ENCODE peak calls at places on chromosomes 13 and 19, in five cellular contexts. D is MCF 10A, J is upper lobe of left lung, B is tibial nerve, G is right atrium auricular region. P is an unnamed sample.

GRCh38 chr19:30898353-30899103 is 450.7 kb downstream of the TSHZ3 start:
- DNase-seq in D (no peak), J (no peak), B (no peak), G (no peak), P (no peak)

GRCh38 chr13:89497658-89498057 is 1826.5 kb downstream of the SLITRK5 start:
- DNase-seq in D (no peak), J (no peak), B (no peak), G (no peak), P (no peak)

GRCh38 chr13:111551421-111551820 is 231.0 kb downstream of the TEX29 start:
- DNase-seq in D (no peak), J (no peak), B (no peak), G (no peak), P (no peak)

GRCh38 chr13:74570046-74570445 is 435.8 kb upstream of the KLF12 start:
- DNase-seq in D (no peak), J (no peak), B (no peak), G (no peak), P (no peak)

GRCh38 chr13:52779028-52779612 is 39.5 kb upstream of the CNMD start:
- DNase-seq in D (peak), J (no peak), B (no peak), G (no peak), P (no peak)

GRCh38 chr13:110319774-110320509 is 12.9 kb downstream of the COL4A2 start:
- DNase-seq in D (peak), J (no peak), B (no peak), G (peak), P (no peak)

GRCh38 chr19:53553865-53554791 is 16.2 kb downstream of the ZNF331 start:
- DNase-seq in D (peak), J (peak), B (peak), G (peak), P (peak)

GRCh38 chr13:73945371-73945770 is 188.8 kb downstream of the KLF12 start:
- DNase-seq in D (no peak), J (no peak), B (no peak), G (no peak), P (no peak)

GRCh38 chr19:32828139-32828538 is 41.4 kb downstream of the SLC7A9 start:
- DNase-seq in D (no peak), J (no peak), B (no peak), G (no peak), P (no peak)

GRCh38 chr13:37956536-37956935 is 87.0 kb upstream of the TRPC4 start:
- DNase-seq in D (peak), J (no peak), B (no peak), G (no peak), P (no peak)

GRCh38 chr13:110244096-110244830 is 62.7 kb downstream of the COL4A1 start:
- DNase-seq in D (no peak), J (no peak), B (peak), G (no peak), P (no peak)

GRCh38 chr19:20078696-20079095 is 896 bp downstream of the ZNF90 start:
- DNase-seq in D (no peak), J (peak), B (peak), G (no peak), P (no peak)

GRCh38 chr19:23481043-23481442 is 85.8 kb upstream of the ZNF91 start:
- DNase-seq in D (peak), J (no peak), B (no peak), G (no peak), P (no peak)

GRCh38 chr19:2084993-2085720 is 11.0 kb downstream of the MOB3A start:
- DNase-seq in D (peak), J (peak), B (peak), G (peak), P (no peak)

GRCh38 chr13:19665427-19665859 is 32.0 kb downstream of the MPHOSPH8 start:
- DNase-seq in D (no peak), J (no peak), B (no peak), G (no peak), P (no peak)

GRCh38 chr13:108957369-108958012 is 328.1 kb downstream of the MYO16 start:
- DNase-seq in D (peak), J (no peak), B (peak), G (no peak), P (no peak)

GRCh38 chr13:31073859-31074718 is 87.6 kb downstream of the HSPH1 start:
- DNase-seq in D (peak), J (peak), B (no peak), G (no peak), P (no peak)

GRCh38 chr13:106372199-106373160 is 163.0 kb downstream of the EFNB2 start:
- DNase-seq in D (no peak), J (peak), B (no peak), G (no peak), P (no peak)

GRCh38 chr19:19740755-19741154 is 7.8 kb upstream of the ZNF14 start:
- DNase-seq in D (no peak), J (no peak), B (no peak), G (peak), P (no peak)

GRCh38 chr19:38875656-38876345 is 2.3 kb downstream of the RINL start:
- DNase-seq in D (no peak), J (no peak), B (no peak), G (no peak), P (no peak)

GRCh38 chr19:3316659-3317207 is 49.6 kb upstream of the NFIC start:
- DNase-seq in D (no peak), J (no peak), B (no peak), G (no peak), P (no peak)

GRCh38 chr13:99916366-99917103 is 55.0 kb downstream of the ZIC5 start:
- DNase-seq in D (peak), J (no peak), B (peak), G (no peak), P (no peak)

GRCh38 chr13:79805317-79805716 is 324.4 kb downstream of the NDFIP2 start:
- DNase-seq in D (no peak), J (no peak), B (no peak), G (no peak), P (no peak)

GRCh38 chr19:34505321-34506025 is 23.9 kb downstream of the WTIP start:
- DNase-seq in D (no peak), J (no peak), B (no peak), G (no peak), P (no peak)

GRCh38 chr19:47676811-47677210 is 36.4 kb upstream of the EHD2 start:
- DNase-seq in D (no peak), J (no peak), B (no peak), G (no peak), P (no peak)

GRCh38 chr19:43425567-43426392 is 11.1 kb downstream of the TEX101 start:
- DNase-seq in D (peak), J (no peak), B (no peak), G (no peak), P (no peak)

GRCh38 chr19:36169084-36169760 is 17.0 kb upstream of the COX7A1 start:
- DNase-seq in D (no peak), J (no peak), B (no peak), G (no peak), P (no peak)

DNA sequence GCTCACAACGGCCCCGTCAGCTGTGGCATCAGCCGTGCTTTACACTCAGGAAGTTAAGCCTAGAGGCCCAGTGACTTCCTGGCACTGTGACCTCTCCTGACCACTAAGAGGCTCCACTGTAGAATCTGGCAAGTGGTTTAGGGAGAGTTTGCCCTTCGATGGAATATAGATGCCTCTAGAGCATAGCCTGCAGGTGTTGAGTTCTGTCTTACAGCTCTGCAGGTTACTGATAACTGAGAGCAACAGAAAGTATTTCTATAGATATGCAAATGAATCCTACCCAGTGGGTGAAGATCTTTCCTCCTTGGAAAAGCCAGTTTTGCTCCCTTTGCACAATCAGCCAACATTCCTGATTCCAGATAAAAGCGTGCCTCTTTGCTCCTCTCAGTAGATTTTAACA is 35.8 kb downstream of the ATP12A start:
- DNase-seq in D (no peak), J (no peak), B (no peak), G (no peak), P (no peak)
- TF ChIP-seq CTCF in D (no peak), J (no peak), B (no peak), G (no peak), P (no peak)

GRCh38 chr13:29591310-29591709 is 4.2 kb downstream of the SLC7A1 start:
- DNase-seq in D (no peak), J (no peak), B (no peak), G (no peak), P (no peak)

GRCh38 chr13:29587645-29588044 is 7.8 kb downstream of the SLC7A1 start:
- DNase-seq in D (no peak), J (no peak), B (no peak), G (no peak), P (no peak)

GRCh38 chr13:29589234-29589633 is 6.3 kb downstream of the SLC7A1 start:
- DNase-seq in D (no peak), J (no peak), B (no peak), G (no peak), P (no peak)

GRCh38 chr13:29593605-29594297 is 1.7 kb downstream of the SLC7A1 start:
- DNase-seq in D (no peak), J (no peak), B (no peak), G (no peak), P (no peak)

GRCh38 chr13:29589967-29590366 is 5.5 kb downstream of the SLC7A1 start:
- DNase-seq in D (no peak), J (no peak), B (no peak), G (no peak), P (no peak)
- TF ChIP-seq CTCF in D (no peak), J (no peak), B (no peak), G (no peak), P (no peak)

DNA sequence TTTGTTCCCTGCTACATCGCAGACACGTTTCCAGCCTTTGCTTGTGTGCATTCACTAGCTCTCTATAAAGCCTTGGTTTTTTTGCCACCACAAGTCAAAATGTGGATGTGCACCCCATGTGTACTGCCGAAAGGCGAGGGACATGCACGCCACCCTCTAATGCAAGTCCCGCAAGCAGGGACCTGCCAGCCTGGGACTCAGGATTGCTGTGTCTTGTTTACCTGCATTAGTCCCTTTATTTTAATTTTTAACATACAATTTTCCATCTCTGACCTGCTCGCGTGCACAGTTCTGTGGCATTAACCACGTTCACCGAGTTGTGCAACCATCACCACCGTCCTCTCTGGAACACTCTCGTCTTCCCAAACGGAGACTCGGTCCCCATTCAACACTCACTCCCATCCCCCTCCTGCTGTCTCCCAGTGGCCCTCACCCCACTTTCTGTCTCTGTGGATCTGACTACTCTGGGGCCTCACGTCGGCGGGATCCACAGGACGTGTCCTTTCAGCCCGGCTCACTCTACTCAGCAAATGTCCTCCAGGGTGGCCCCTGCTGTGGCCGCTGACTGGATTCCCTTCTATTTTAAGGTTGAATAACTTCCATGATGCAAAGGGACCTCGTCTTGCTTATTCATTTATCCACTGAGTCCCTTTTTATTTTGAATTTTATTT is 58.4 kb downstream of the RASA3 start:
- DNase-seq in D (no peak), J (peak), B (no peak), G (no peak), P (peak)
- TF ChIP-seq CTCF in D (no peak), J (no peak), B (no peak), G (no peak), P (no peak)

GRCh38 chr19:17327654-17328516 is 6.8 kb downstream of the ANO8 start:
- DNase-seq in D (no peak), J (peak), B (no peak), G (no peak), P (peak)
- TF ChIP-seq CTCF in D (no peak), J (peak), B (no peak), G (no peak), P (no peak)

DNA sequence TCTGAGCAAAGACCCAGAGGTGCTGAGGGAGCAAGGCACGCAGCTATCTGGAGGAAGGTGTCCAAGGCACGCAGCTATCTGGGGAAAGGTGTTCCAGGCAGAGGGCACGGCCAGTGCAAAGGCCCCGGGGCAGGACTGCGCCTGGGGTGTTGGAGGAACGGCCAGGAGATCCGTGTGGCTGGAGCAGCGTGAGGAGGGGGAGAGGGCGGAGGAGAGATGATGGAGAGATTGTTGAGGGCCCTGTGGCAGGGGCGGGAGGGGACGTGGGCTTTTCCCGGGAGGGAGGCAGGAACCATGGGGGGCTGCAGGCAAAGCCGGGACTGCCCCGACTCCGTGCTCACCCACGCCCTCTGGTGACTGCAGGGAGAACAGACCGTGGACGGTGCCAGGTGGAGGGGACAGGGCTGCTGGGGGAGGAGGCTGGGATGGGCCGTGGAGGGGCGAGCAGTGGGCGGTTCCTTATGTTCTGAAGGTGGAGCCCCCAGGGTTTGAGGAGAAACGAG is 13.3 kb upstream of the MISP start:
- DNase-seq in D (peak), J (no peak), B (peak), G (no peak), P (no peak)
- TF ChIP-seq CTCF in D (peak), J (peak), B (peak), G (peak), P (no peak)

DNA sequence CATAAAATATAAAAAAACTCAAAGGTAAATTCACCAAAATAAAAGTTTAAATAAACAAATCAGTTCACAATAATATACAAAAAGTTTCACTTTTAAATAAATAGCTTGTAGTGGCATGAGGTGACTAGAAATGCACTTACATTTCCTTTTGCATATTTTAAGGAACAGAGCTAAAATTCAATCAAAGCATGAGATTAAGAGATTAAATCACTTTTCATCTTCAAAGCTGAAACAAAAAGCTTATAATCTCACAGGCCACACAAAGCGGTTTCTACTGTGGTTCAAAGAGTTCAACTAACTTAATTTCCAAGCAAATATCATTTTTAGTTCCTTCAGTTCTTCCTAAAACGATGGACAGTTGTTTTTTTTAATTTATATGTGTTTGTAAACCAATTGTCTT is 38.9 kb downstream of the TSC22D1 start:
- DNase-seq in D (no peak), J (no peak), B (no peak), G (no peak), P (no peak)
- TF ChIP-seq CTCF in D (no peak), J (no peak), B (no peak), G (no peak), P (no peak)